ENCODE peak calls at places on chromosome 7, in five cellular contexts. One of them, this sample, is unnamed.

GRCh38 chr7:112869111-112869774 is 79.0 kb upstream of the TMEM168 start:
- DNase-seq in fibroblast of the aortic adventitia: peak
- DNase-seq in activated CD8-positive, alpha-beta memory T cell treated with anti-CD3 and anti-CD28 coated beads for 4 hours: peak
- DNase-seq in iPS-NIHi11: peak
- DNase-seq in NAMALWA: peak
- DNase-seq in this sample: no peak

GRCh38 chr7:46559194-46559576 is 638.1 kb upstream of the IGFBP3 start:
- DNase-seq in fibroblast of the aortic adventitia: peak
- DNase-seq in activated CD8-positive, alpha-beta memory T cell treated with anti-CD3 and anti-CD28 coated beads for 4 hours: no peak
- DNase-seq in iPS-NIHi11: no peak
- DNase-seq in NAMALWA: no peak
- DNase-seq in this sample: no peak

GRCh38 chr7:138338361-138338760 is 121.7 kb upstream of the TRIM24 start:
- DNase-seq in fibroblast of the aortic adventitia: peak
- DNase-seq in activated CD8-positive, alpha-beta memory T cell treated with anti-CD3 and anti-CD28 coated beads for 4 hours: no peak
- DNase-seq in iPS-NIHi11: no peak
- DNase-seq in NAMALWA: no peak
- DNase-seq in this sample: no peak

GRCh38 chr7:102392332-102392731 is 3.8 kb upstream of the PRKRIP1 start:
- DNase-seq in fibroblast of the aortic adventitia: no peak
- DNase-seq in activated CD8-positive, alpha-beta memory T cell treated with anti-CD3 and anti-CD28 coated beads for 4 hours: no peak
- DNase-seq in iPS-NIHi11: no peak
- DNase-seq in NAMALWA: no peak
- DNase-seq in this sample: no peak

GRCh38 chr7:106466867-106467266 is 182.1 kb upstream of the NAMPT start:
- DNase-seq in fibroblast of the aortic adventitia: no peak
- DNase-seq in activated CD8-positive, alpha-beta memory T cell treated with anti-CD3 and anti-CD28 coated beads for 4 hours: no peak
- DNase-seq in iPS-NIHi11: no peak
- DNase-seq in NAMALWA: no peak
- DNase-seq in this sample: no peak

GRCh38 chr7:10888861-10889260 is 84.8 kb upstream of the PHF14 start:
- DNase-seq in fibroblast of the aortic adventitia: no peak
- DNase-seq in activated CD8-positive, alpha-beta memory T cell treated with anti-CD3 and anti-CD28 coated beads for 4 hours: no peak
- DNase-seq in iPS-NIHi11: no peak
- DNase-seq in NAMALWA: no peak
- DNase-seq in this sample: no peak

GRCh38 chr7:103075337-103075918 is 488 bp downstream of the ARMC10 start:
- DNase-seq in fibroblast of the aortic adventitia: peak
- DNase-seq in activated CD8-positive, alpha-beta memory T cell treated with anti-CD3 and anti-CD28 coated beads for 4 hours: peak
- DNase-seq in iPS-NIHi11: peak
- DNase-seq in NAMALWA: peak
- DNase-seq in this sample: no peak

GRCh38 chr7:3028767-3029111 is 14.9 kb downstream of the CARD11 start:
- DNase-seq in fibroblast of the aortic adventitia: no peak
- DNase-seq in activated CD8-positive, alpha-beta memory T cell treated with anti-CD3 and anti-CD28 coated beads for 4 hours: no peak
- DNase-seq in iPS-NIHi11: no peak
- DNase-seq in NAMALWA: no peak
- DNase-seq in this sample: no peak

GRCh38 chr7:74349621-74350020 is 60.4 kb downstream of the CLIP2 start:
- DNase-seq in fibroblast of the aortic adventitia: no peak
- DNase-seq in activated CD8-positive, alpha-beta memory T cell treated with anti-CD3 and anti-CD28 coated beads for 4 hours: no peak
- DNase-seq in iPS-NIHi11: no peak
- DNase-seq in NAMALWA: no peak
- DNase-seq in this sample: no peak

GRCh38 chr7:79529214-79529895 is 75.9 kb upstream of the MAGI2 start:
- DNase-seq in fibroblast of the aortic adventitia: no peak
- DNase-seq in activated CD8-positive, alpha-beta memory T cell treated with anti-CD3 and anti-CD28 coated beads for 4 hours: no peak
- DNase-seq in iPS-NIHi11: peak
- DNase-seq in NAMALWA: no peak
- DNase-seq in this sample: no peak

GRCh38 chr7:120944826-120945562 is 5.6 kb upstream of the ING3 start:
- DNase-seq in fibroblast of the aortic adventitia: no peak
- DNase-seq in activated CD8-positive, alpha-beta memory T cell treated with anti-CD3 and anti-CD28 coated beads for 4 hours: no peak
- DNase-seq in iPS-NIHi11: no peak
- DNase-seq in NAMALWA: no peak
- DNase-seq in this sample: no peak

GRCh38 chr7:41889040-41889439 is 186.2 kb upstream of the INHBA start:
- DNase-seq in fibroblast of the aortic adventitia: no peak
- DNase-seq in activated CD8-positive, alpha-beta memory T cell treated with anti-CD3 and anti-CD28 coated beads for 4 hours: no peak
- DNase-seq in iPS-NIHi11: no peak
- DNase-seq in NAMALWA: peak
- DNase-seq in this sample: no peak

GRCh38 chr7:130275826-130276291 is 9.2 kb downstream of the CPA2 start:
- DNase-seq in fibroblast of the aortic adventitia: no peak
- DNase-seq in activated CD8-positive, alpha-beta memory T cell treated with anti-CD3 and anti-CD28 coated beads for 4 hours: no peak
- DNase-seq in iPS-NIHi11: no peak
- DNase-seq in NAMALWA: no peak
- DNase-seq in this sample: no peak

GRCh38 chr7:17474724-17475344 is 176.4 kb downstream of the AHR start:
- DNase-seq in fibroblast of the aortic adventitia: no peak
- DNase-seq in activated CD8-positive, alpha-beta memory T cell treated with anti-CD3 and anti-CD28 coated beads for 4 hours: no peak
- DNase-seq in iPS-NIHi11: peak
- DNase-seq in NAMALWA: peak
- DNase-seq in this sample: no peak

GRCh38 chr7:33053716-33054115 is 8.9 kb downstream of the NT5C3A start:
- DNase-seq in fibroblast of the aortic adventitia: no peak
- DNase-seq in activated CD8-positive, alpha-beta memory T cell treated with anti-CD3 and anti-CD28 coated beads for 4 hours: no peak
- DNase-seq in iPS-NIHi11: no peak
- DNase-seq in NAMALWA: no peak
- DNase-seq in this sample: no peak

GRCh38 chr7:50660830-50661175 is 95.6 kb upstream of the DDC start:
- DNase-seq in fibroblast of the aortic adventitia: no peak
- DNase-seq in activated CD8-positive, alpha-beta memory T cell treated with anti-CD3 and anti-CD28 coated beads for 4 hours: no peak
- DNase-seq in iPS-NIHi11: no peak
- DNase-seq in NAMALWA: no peak
- DNase-seq in this sample: peak

GRCh38 chr7:75033826-75034225 is 39.8 kb downstream of the RCC1L start:
- DNase-seq in fibroblast of the aortic adventitia: no peak
- DNase-seq in activated CD8-positive, alpha-beta memory T cell treated with anti-CD3 and anti-CD28 coated beads for 4 hours: no peak
- DNase-seq in iPS-NIHi11: no peak
- DNase-seq in NAMALWA: no peak
- DNase-seq in this sample: no peak

GRCh38 chr7:101405474-101406067 is 42.9 kb downstream of the COL26A1 start:
- DNase-seq in fibroblast of the aortic adventitia: no peak
- DNase-seq in activated CD8-positive, alpha-beta memory T cell treated with anti-CD3 and anti-CD28 coated beads for 4 hours: no peak
- DNase-seq in iPS-NIHi11: no peak
- DNase-seq in NAMALWA: no peak
- DNase-seq in this sample: no peak

GRCh38 chr7:70285854-70286253 is 687.6 kb downstream of the AUTS2 start:
- DNase-seq in fibroblast of the aortic adventitia: no peak
- DNase-seq in activated CD8-positive, alpha-beta memory T cell treated with anti-CD3 and anti-CD28 coated beads for 4 hours: no peak
- DNase-seq in iPS-NIHi11: no peak
- DNase-seq in NAMALWA: no peak
- DNase-seq in this sample: no peak

GRCh38 chr7:88835147-88835728 is 39.7 kb upstream of the TEX47 start:
- DNase-seq in fibroblast of the aortic adventitia: peak
- DNase-seq in activated CD8-positive, alpha-beta memory T cell treated with anti-CD3 and anti-CD28 coated beads for 4 hours: no peak
- DNase-seq in iPS-NIHi11: peak
- DNase-seq in NAMALWA: peak
- DNase-seq in this sample: no peak

GRCh38 chr7:100170111-100170897 is 1.9 kb upstream of the GAL3ST4 start:
- DNase-seq in fibroblast of the aortic adventitia: no peak
- DNase-seq in activated CD8-positive, alpha-beta memory T cell treated with anti-CD3 and anti-CD28 coated beads for 4 hours: no peak
- DNase-seq in iPS-NIHi11: no peak
- DNase-seq in NAMALWA: no peak
- DNase-seq in this sample: no peak

GRCh38 chr7:2483495-2483894 is 7.3 kb upstream of the GRIFIN start:
- DNase-seq in fibroblast of the aortic adventitia: no peak
- DNase-seq in activated CD8-positive, alpha-beta memory T cell treated with anti-CD3 and anti-CD28 coated beads for 4 hours: no peak
- DNase-seq in iPS-NIHi11: no peak
- DNase-seq in NAMALWA: no peak
- DNase-seq in this sample: no peak